ENCODE peak calls at places on chromosomes 3 and 15, in six cellular contexts. P is IMR-90, K is neuronal stem cell, R is mesenchymal stem cell, C is H1, D is trophoblast cell. W is an unnamed sample.

GRCh38 chr3:4720316-4721075 is 227.3 kb downstream of the ITPR1 start:
- DNase-seq in P (peak; percentile 71), K (no peak), R (peak; percentile 56), C (no peak), D (peak; percentile 20), W (peak; percentile 81)

GRCh38 chr3:195263925-195264575 is 6.9 kb downstream of the XXYLT1 start:
- DNase-seq in P (no peak), K (no peak), R (no peak), C (no peak), D (no peak), W (no peak)

GRCh38 chr15:63991706-63992105 is 54.6 kb downstream of the DAPK2 start:
- DNase-seq in P (no peak), K (no peak), R (no peak), C (no peak), D (no peak), W (no peak)

GRCh38 chr3:186394566-186395217 is 32.7 kb upstream of the DGKG start:
- DNase-seq in P (no peak), K (no peak), R (no peak), C (no peak), D (no peak), W (no peak)

GRCh38 chr3:29555590-29555989 is 274.7 kb downstream of the RBMS3 start:
- DNase-seq in P (no peak), K (no peak), R (no peak), C (no peak), D (no peak), W (peak; percentile 18)

GRCh38 chr3:58206406-58207011 is 4.3 kb downstream of the DNASE1L3 start:
- DNase-seq in P (peak; percentile 56), K (no peak), R (no peak), C (no peak), D (peak; percentile 96), W (peak; percentile 51)

GRCh38 chr3:122892118-122892517 is 97.2 kb downstream of the SLC49A4 start:
- DNase-seq in P (no peak), K (no peak), R (no peak), C (no peak), D (no peak), W (no peak)

GRCh38 chr3:99645277-99646106 is 7.1 kb downstream of the COL8A1 start:
- DNase-seq in P (peak; percentile 81), K (peak; percentile 31), R (peak; percentile 81), C (no peak), D (peak; percentile 54), W (peak; percentile 68)

DNA sequence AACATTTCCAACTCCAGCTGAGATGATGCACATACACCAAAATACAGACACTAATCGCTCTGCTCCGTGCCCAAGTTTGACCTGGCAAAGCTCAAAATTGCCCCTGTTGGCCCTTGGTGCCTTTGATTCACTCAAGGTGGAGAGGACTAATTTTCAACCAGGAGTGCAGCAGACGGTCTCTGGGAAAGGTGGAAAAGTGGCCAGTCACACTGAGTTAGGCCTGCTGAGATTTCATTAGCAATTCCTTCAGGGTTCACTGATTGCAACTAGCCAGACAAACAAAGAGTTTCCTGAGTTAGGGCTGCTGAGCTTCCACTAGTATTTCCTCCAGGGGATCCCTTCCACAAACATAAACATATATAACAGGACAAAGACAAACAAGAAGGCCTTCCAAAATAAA is 28.7 kb upstream of the LHFPL4 start:
- DNase-seq in P (no peak), K (no peak), R (no peak), C (no peak), D (no peak), W (peak; percentile 15)
- H2BK5ac ChIP-seq in P (no peak overlapping the region), K (no peak overlapping the region), R (no peak overlapping the region), C (peak overlapping the region; percentile 5), D (no peak overlapping the region), W (no peak overlapping the region)

DNA sequence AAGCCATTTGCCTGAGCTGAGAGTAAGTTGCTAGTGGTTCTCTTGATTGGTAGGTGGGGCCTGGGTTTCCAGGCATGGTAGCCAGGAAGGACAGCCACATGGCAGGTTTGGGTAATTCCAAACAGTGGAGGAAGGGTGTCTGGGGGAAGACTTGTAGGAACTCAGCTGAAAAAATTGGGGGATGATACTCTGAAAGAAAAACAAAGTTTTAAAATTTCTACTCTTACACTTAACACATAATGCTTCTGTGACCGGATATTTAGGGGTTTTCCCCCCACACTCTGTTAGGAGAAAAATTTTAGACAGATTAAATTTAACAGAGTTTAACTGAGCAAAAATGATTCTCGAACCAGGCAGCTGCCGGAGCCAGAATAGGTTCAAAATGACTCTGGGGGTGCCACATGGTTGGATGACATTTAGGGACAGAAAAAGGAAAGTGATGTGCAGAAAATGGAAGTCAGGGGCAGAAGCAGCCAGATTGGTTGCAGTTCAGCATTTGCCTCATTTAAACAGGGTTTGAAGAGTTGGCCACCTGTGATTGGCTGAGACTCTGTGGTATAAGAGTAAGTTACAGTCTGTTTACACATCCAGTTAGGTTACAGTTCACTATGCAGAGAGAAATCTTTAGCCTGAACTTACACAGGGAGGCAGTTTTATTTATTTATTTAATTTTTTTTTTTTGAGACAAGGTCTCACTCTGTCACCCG is 8.1 kb downstream of the B2M start:
- DNase-seq in P (peak; percentile 69), K (no peak), R (peak; percentile 67), C (no peak), D (peak; percentile 60), W (no peak)
- H3K4me3 ChIP-seq in P (no peak overlapping the region), K (no peak overlapping the region), R (no peak overlapping the region), C (no peak overlapping the region), D (no peak overlapping the region), W (no peak overlapping the region)

GRCh38 chr3:191762323-191762960 is 301.5 kb downstream of the PYDC2 start:
- DNase-seq in P (no peak), K (no peak), R (peak; percentile 81), C (no peak), D (no peak), W (peak; percentile 43)

GRCh38 chr3:191761906-191762305 is 300.9 kb downstream of the PYDC2 start:
- DNase-seq in P (no peak), K (no peak), R (no peak), C (no peak), D (no peak), W (no peak)
- H2BK5ac ChIP-seq in P (no peak overlapping the region), K (no peak overlapping the region), R (peak overlapping the region; percentile 84), C (peak overlapping the region; percentile 30), D (peak overlapping the region; percentile 88), W (no peak overlapping the region)

DNA sequence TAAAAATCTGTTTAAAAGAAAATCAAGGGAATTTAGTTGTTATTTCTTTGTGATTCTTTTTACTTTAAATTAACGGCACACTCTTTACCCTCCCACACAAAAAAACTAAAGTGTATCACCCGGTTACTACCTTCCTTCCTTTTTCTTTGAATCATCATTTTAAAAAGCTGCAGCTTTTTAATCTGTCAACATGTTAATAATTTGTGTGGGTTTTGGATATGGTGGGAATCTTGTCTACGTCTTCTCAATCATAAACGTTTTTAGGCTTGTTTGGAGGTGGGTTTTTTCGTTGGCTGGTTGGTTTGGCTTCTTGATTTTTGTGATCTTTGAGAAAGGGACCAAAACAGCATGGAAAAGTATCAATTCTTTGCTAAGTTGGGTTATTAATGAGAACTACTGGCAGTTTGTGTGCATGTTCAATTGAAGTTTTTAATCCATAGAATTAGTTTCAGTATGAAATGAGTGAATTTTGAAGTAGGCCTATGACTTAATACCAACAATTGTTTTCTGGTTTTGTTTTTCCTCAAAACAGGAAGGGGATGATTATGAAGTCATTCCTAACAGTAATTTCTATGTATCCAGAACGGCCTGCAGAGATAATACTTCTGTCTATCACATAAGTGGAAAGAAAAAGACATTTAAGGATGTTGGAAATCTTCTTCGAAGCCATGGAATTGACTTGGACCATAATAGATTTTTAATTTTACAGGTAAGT is 4.5 kb downstream of the SMC4 start:
- DNase-seq in P (peak; percentile 32), K (no peak), R (peak; percentile 49), C (no peak), D (no peak), W (no peak)
- H3K4me3 ChIP-seq in P (no peak overlapping the region), K (no peak overlapping the region), R (peak overlapping the region; percentile 91), C (no peak overlapping the region), D (no peak overlapping the region), W (no peak overlapping the region)